ENCODE peak calls at places on chromosomes 1 and 21, in four cellular contexts. O, J, Y and L are unnamed samples. For H3K36me3, the result is how much of the 10 kb centered on the place peaks cover.

GRCh38 chr1:24535021-24535424 is 20.9 kb upstream of the NCMAP start:
- DNase-seq in O (peak), J (no peak), Y (no peak), L (no peak)

GRCh38 chr1:153790282-153790995 is 15.2 kb downstream of the SLC27A3 start:
- DNase-seq in O (peak), J (peak), Y (peak), L (no peak)

GRCh38 chr1:170823120-170823519 is 112.2 kb upstream of the MROH9 start:
- DNase-seq in O (no peak), J (no peak), Y (peak), L (no peak)

GRCh38 chr1:16065197-16065576 is 8.3 kb downstream of the FAM131C start:
- DNase-seq in O (no peak), J (no peak), Y (no peak), L (no peak)

GRCh38 chr1:76153856-76154212 is 79.3 kb downstream of the ST6GALNAC3 start:
- DNase-seq in O (no peak), J (no peak), Y (no peak), L (no peak)

GRCh38 chr1:244205171-244205570 is 154.1 kb downstream of the ZBTB18 start:
- DNase-seq in O (no peak), J (no peak), Y (peak), L (no peak)

GRCh38 chr1:179046808-179047636 is 21.3 kb downstream of the FAM20B start:
- DNase-seq in O (no peak), J (no peak), Y (no peak), L (no peak)

GRCh38 chr1:2205191-2205952 is 10.8 kb upstream of the FAAP20 start:
- DNase-seq in O (peak), J (peak), Y (peak), L (peak)

GRCh38 chr1:109768700-109769325 is 5.1 kb upstream of the EPS8L3 start:
- DNase-seq in O (peak), J (no peak), Y (no peak), L (no peak)

GRCh38 chr1:30908446-30908885 is at the start of gene SDC3:
- DNase-seq in O (no peak), J (peak), Y (no peak), L (no peak)

GRCh38 chr1:78743626-78744025 is 94.0 kb downstream of the IFI44 start:
- DNase-seq in O (no peak), J (no peak), Y (peak), L (no peak)

GRCh38 chr1:6208723-6209660 is 3.1 kb downstream of the RNF207 start:
- DNase-seq in O (peak), J (no peak), Y (peak), L (peak)

GRCh38 chr1:167658574-167659328 is 28.7 kb downstream of the RCSD1 start:
- DNase-seq in O (no peak), J (no peak), Y (no peak), L (no peak)

GRCh38 chr1:115041654-115042053 is 12.0 kb downstream of the TSHB start:
- DNase-seq in O (no peak), J (no peak), Y (no peak), L (peak)

GRCh38 chr1:156726549-156727226 is 1.6 kb upstream of the METTL25B start:
- DNase-seq in O (no peak), J (peak), Y (peak), L (peak)

GRCh38 chr1:65479805-65480204 is 59.3 kb downstream of the LEPR start:
- DNase-seq in O (no peak), J (no peak), Y (no peak), L (no peak)

GRCh38 chr1:222392571-222392970 is 155.3 kb downstream of the HHIPL2 start:
- DNase-seq in O (no peak), J (no peak), Y (peak), L (no peak)

GRCh38 chr1:247681288-247681897 is 1.9 kb upstream of the OR13G1 start:
- DNase-seq in O (no peak), J (peak), Y (peak), L (peak)

GRCh38 chr1:154983776-154984466 is 777 bp downstream of the FLAD1 start:
- DNase-seq in O (peak), J (no peak), Y (no peak), L (peak)

GRCh38 chr1:93453911-93454310 is 6.0 kb downstream of the FNBP1L start:
- DNase-seq in O (no peak), J (no peak), Y (no peak), L (no peak)

GRCh38 chr1:62070384-62071011 is 124.2 kb upstream of the L1TD1 start:
- DNase-seq in O (no peak), J (no peak), Y (peak), L (no peak)

GRCh38 chr1:22098752-22099151 is 44.1 kb downstream of the WNT4 start:
- DNase-seq in O (no peak), J (no peak), Y (no peak), L (no peak)

GRCh38 chr1:2535455-2535854 is 5.4 kb upstream of the HES5 start:
- DNase-seq in O (no peak), J (no peak), Y (no peak), L (peak)

GRCh38 chr1:227343727-227344551 is 25.6 kb upstream of the CDC42BPA start:
- DNase-seq in O (no peak), J (no peak), Y (peak), L (no peak)

GRCh38 chr1:91811363-91812025 is 74.5 kb downstream of the TGFBR3 start:
- DNase-seq in O (no peak), J (no peak), Y (no peak), L (no peak)

GRCh38 chr1:22850681-22851080 is 122.0 kb downstream of the LACTBL1 start:
- DNase-seq in O (peak), J (no peak), Y (peak), L (no peak)

GRCh38 chr1:85865183-85865582 is 156.9 kb upstream of the ZNHIT6 start:
- DNase-seq in O (no peak), J (no peak), Y (peak), L (no peak)

GRCh38 chr1:42737257-42737656 is 2.8 kb downstream of the CLDN19 start:
- DNase-seq in O (peak), J (no peak), Y (no peak), L (no peak)

GRCh38 chr1:240285541-240285940 is 193.9 kb downstream of the FMN2 start:
- DNase-seq in O (no peak), J (no peak), Y (peak), L (no peak)

GRCh38 chr1:43783671-43784205 is 76.4 kb downstream of the ST3GAL3 start:
- DNase-seq in O (no peak), J (no peak), Y (peak), L (no peak)

GRCh38 chr1:204628868-204629267 is 56.7 kb downstream of the LRRN2 start:
- DNase-seq in O (no peak), J (no peak), Y (no peak), L (no peak)
- H3K36me3 ChIP-seq in O (under half), J (under half), Y (under half), L (under half)

GRCh38 chr21:35041122-35041521 is 8.0 kb downstream of the RUNX1 start:
- DNase-seq in O (no peak), J (no peak), Y (no peak), L (no peak)
- H3K36me3 ChIP-seq in O (under half), J (half or more), Y (under half), L (under half)

GRCh38 chr1:40451238-40451585 is 936 bp downstream of the ZFP69B start:
- DNase-seq in O (no peak), J (no peak), Y (no peak), L (no peak)

GRCh38 chr1:40449684-40450490 is at the start of gene ZFP69B:
- DNase-seq in O (peak), J (peak), Y (peak), L (peak)

GRCh38 chr1:40450491-40451237 is 388 bp downstream of the ZFP69B start:
- DNase-seq in O (peak), J (peak), Y (peak), L (peak)

DNA sequence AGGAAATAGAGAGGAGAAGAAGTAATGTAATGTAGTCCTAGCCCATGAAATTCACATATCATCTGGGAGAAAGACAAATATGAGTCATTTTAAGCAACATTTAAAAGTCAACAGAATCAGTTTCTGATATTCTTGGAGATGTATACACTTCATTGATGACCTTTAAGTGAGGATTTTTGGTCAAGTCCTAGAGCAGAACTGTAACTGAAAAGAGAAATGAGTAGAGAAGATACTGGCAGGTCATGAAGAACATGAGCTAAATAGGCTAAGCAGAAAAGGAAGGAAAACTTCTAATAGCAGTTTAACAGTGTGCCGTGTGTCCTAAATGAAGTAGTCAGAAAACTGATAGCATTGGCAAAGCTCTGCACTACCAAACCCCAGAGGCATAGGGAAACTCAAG is 4.6 kb downstream of the ZFP69B start:
- DNase-seq in O (no peak), J (no peak), Y (no peak), L (no peak)
- H3K36me3 ChIP-seq in O (under half), J (under half), Y (under half), L (half or more)

GRCh38 chr21:25361097-25361496 is 246.2 kb downstream of the MRPL39 start:
- DNase-seq in O (no peak), J (no peak), Y (no peak), L (no peak)
- H3K36me3 ChIP-seq in O (under half), J (under half), Y (under half), L (under half)

DNA sequence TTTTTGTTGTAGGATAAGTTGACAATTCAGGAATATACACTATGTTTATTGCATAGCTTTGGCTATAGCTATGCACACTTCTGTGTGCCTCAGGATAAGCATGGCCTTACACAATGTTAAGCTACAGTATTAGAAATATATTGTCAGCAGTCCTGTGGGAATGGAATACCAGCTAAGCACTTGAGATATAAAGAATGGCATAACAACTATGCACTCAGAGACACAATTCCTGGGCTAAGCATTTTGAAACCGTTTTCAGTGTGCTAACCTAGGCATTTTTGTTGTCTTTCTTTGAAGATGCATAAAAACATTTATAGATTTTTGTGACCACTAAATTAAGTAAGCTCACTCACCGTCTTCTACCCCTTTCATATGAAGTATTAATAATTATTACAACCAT is 46.8 kb downstream of the TMPRSS15 start:
- DNase-seq in O (no peak), J (no peak), Y (no peak), L (no peak)
- H3K36me3 ChIP-seq in O (under half), J (under half), Y (under half), L (under half)

GRCh38 chr1:67530071-67530470 is 99.9 kb upstream of the SERBP1 start:
- DNase-seq in O (no peak), J (no peak), Y (no peak), L (no peak)
- H3K36me3 ChIP-seq in O (under half), J (under half), Y (under half), L (under half)

DNA sequence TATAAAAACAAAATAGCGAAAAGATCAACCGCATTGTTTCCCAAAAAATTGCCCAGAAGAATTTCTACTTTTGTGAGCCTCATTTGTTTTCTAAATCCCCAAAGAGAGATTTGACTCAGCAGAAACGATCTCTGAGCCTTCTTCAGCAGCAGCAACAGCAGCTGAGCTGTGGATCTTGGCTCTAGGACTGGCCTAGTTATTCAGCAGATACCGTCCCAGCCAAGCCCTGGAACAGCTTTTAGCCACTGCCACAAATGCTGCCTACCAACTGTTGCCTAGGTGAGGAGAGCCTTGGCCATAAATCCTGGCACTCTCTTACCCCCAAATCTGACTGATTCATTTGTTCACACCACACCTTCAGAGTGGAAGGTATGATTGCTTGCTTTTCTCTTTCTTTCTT is 320.1 kb downstream of the TGFB2 start:
- DNase-seq in O (no peak), J (peak), Y (peak), L (no peak)
- H3K36me3 ChIP-seq in O (under half), J (under half), Y (under half), L (under half)

GRCh38 chr1:28279721-28280120 is 20.4 kb downstream of the SESN2 start:
- DNase-seq in O (no peak), J (no peak), Y (no peak), L (no peak)
- H3K36me3 ChIP-seq in O (under half), J (under half), Y (half or more), L (under half)